ENCODE peak calls at places on chromosomes 12 and 14, in five cellular contexts. V, G, W, Q and S are unnamed samples.

GRCh38 chr12:1590083-1590979 is 4.0 kb downstream of the FBXL14 start:
- DNase-seq in W (no peak), Q (no peak), G (peak), V (no peak), S (no peak)

GRCh38 chr12:91948504-91948903 is 197.1 kb downstream of the BTG1 start:
- DNase-seq in G (no peak), Q (no peak), V (no peak), W (no peak), S (no peak)

GRCh38 chr12:64895541-64895940 is 71.1 kb downstream of the TBC1D30 start:
- DNase-seq in W (no peak), V (no peak), G (peak), Q (no peak), S (no peak)

GRCh38 chr12:117527480-117527857 is 166.0 kb upstream of the NOS1 start:
- DNase-seq in G (no peak), W (no peak), V (no peak), Q (no peak), S (no peak)

GRCh38 chr12:19962192-19962591 is 406.1 kb upstream of the PDE3A start:
- DNase-seq in W (no peak), Q (no peak), V (no peak), G (no peak), S (no peak)

GRCh38 chr12:12582895-12583303 is 20.2 kb upstream of the DUSP16 start:
- DNase-seq in Q (no peak), W (no peak), V (peak), G (peak), S (no peak)

GRCh38 chr14:52327374-52328226 is 13.5 kb downstream of the PTGER2 start:
- DNase-seq in Q (no peak), V (no peak), G (no peak), W (no peak), S (no peak)

GRCh38 chr12:3315201-3315661 is 175.8 kb upstream of the PRMT8 start:
- DNase-seq in V (no peak), W (peak), Q (peak), G (peak), S (no peak)

GRCh38 chr12:99476956-99477355 is 170.6 kb upstream of the GARIN6 start:
- DNase-seq in V (no peak), Q (no peak), W (no peak), G (no peak), S (no peak)

GRCh38 chr12:55816876-55817351 is 610 bp downstream of the SARNP start:
- DNase-seq in G (no peak), W (no peak), V (no peak), Q (no peak), S (peak)

GRCh38 chr12:59119676-59120075 is 199.4 kb upstream of the LRIG3 start:
- DNase-seq in G (peak), V (no peak), W (no peak), Q (no peak), S (no peak)

GRCh38 chr14:64266206-64266605 is 28.0 kb downstream of the ESR2 start:
- DNase-seq in Q (no peak), G (peak), W (no peak), V (no peak), S (no peak)

GRCh38 chr12:30996255-30996654 is 69.7 kb downstream of the TSPAN11 start:
- DNase-seq in W (no peak), Q (no peak), G (peak), V (no peak), S (no peak)

GRCh38 chr12:71904629-71905028 is 34.0 kb upstream of the TPH2 start:
- DNase-seq in V (no peak), Q (no peak), G (no peak), W (no peak), S (no peak)

GRCh38 chr12:71896171-71896570 is 42.5 kb upstream of the TPH2 start:
- DNase-seq in Q (no peak), G (peak), V (no peak), W (no peak), S (no peak)

GRCh38 chr12:71900091-71900490 is 38.6 kb upstream of the TPH2 start:
- DNase-seq in W (no peak), Q (no peak), V (peak), G (no peak), S (no peak)
- TF ChIP-seq CTCF in W (no peak), Q (no peak), V (no peak), G (no peak), S (no peak)

GRCh38 chr12:94286580-94287244 is 138.3 kb downstream of the PLXNC1 start:
- DNase-seq in V (no peak), W (no peak), Q (no peak), G (no peak), S (no peak)

GRCh38 chr12:94290353-94290752 is 142.0 kb downstream of the PLXNC1 start:
- DNase-seq in G (no peak), W (peak), Q (no peak), V (no peak), S (no peak)

GRCh38 chr12:94287245-94287628 is 138.9 kb downstream of the PLXNC1 start:
- DNase-seq in W (no peak), V (no peak), Q (no peak), G (no peak), S (no peak)

GRCh38 chr12:94285954-94286579 is 137.7 kb downstream of the PLXNC1 start:
- DNase-seq in Q (no peak), W (no peak), G (no peak), V (no peak), S (no peak)

DNA sequence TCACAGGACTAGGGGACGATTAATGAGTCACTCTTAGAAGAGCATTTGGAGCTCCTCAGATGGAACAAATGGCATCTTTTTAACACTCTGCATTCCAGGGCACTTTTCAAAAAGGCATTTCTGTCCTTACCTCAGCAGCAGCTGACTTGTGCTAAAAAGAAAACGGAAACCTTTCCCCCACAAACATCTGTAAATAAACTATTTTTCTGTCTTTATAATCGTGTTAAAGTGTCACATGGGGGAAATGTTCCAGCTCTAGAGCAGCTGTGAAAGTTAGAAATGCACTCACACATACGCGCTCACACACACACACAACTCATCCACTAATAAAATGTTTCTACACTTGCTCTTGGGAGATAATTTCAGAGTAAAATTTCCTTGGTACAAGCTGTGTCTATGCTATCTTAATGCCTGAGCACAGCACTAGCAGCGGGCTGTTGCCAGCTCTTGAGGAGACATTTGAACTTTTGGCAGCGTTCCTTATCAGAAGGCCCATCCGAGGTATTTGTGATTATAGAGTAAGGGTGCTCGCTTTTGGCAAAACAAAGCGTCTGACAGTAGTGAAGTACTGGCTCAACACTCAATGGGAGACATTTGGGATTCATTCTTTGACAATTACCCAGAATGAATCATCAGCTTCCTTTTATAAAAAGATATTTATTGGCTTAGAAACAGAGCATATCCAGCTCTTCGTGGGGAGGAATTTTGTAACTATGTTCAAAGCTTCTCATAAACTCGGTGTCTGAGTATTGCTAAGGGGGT is 141.4 kb downstream of the PLXNC1 start:
- DNase-seq in G (peak), W (peak), V (no peak), Q (no peak), S (no peak)
- H3K27ac ChIP-seq in G (no peak), W (peak), V (no peak), Q (peak), S (peak)

GRCh38 chr12:103771466-103771865 is 69.6 kb downstream of the NT5DC3 start:
- DNase-seq in V (peak), W (peak), G (peak), Q (no peak), S (no peak)
- TF ChIP-seq CTCF in V (peak), W (peak), G (peak), Q (no peak), S (peak)

GRCh38 chr12:105736498-105736897 is 402.3 kb downstream of the NUAK1 start:
- DNase-seq in W (no peak), G (no peak), V (no peak), Q (no peak), S (no peak)

GRCh38 chr12:105740337-105740736 is 398.4 kb downstream of the NUAK1 start:
- DNase-seq in G (no peak), V (no peak), Q (no peak), W (no peak), S (peak)

GRCh38 chr12:105740970-105741725 is 397.6 kb downstream of the NUAK1 start:
- DNase-seq in Q (no peak), G (peak), W (peak), V (no peak), S (peak)

GRCh38 chr12:105741786-105742566 is 396.8 kb downstream of the NUAK1 start:
- DNase-seq in V (no peak), W (no peak), Q (no peak), G (peak), S (no peak)

DNA sequence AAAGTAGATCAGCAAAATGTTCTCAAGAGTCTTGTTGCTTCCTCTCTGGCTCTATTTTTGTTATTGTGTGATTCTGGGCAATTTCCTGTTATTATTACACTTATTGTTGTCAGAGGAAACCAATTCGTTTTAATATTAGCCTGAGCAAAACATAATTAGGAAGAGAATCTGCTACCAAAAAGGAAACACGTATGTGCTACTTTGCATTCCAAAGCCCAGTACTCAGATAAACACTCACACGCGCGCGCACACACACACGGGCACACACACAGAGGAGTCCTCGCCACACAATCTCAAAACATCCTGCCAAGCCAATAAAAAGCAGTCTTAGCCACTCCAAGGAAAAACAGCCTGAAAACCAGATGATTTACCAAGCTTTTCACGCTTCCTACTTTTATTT is 400.7 kb downstream of the NUAK1 start:
- DNase-seq in Q (peak), V (no peak), G (peak), W (peak), S (no peak)
- H3K27ac ChIP-seq in Q (peak), V (no peak), G (no peak), W (peak), S (peak)